ENCODE peak calls at places on chromosomes 6 and 20, in six cellular contexts. M is stimulated activated CD8-positive, alpha-beta memory T cell treated with anti-CD3 and anti-CD28 coated beads, Interleukin-2, amount 100 ng/mL, for 1 hour; B is NCI-H1105; N is GM20000; L is MCF 10A; A is fibroblast of villous mesenchyme. S is an unnamed sample.

GRCh38 chr20:54139188-54139587 is 34.6 kb downstream of the CYP24A1 start:
- DNase-seq in M (no peak), B (no peak), N (no peak), L (peak), A (no peak), S (no peak)

GRCh38 chr20:50146732-50147662 is 6.5 kb downstream of the PEDS1 start:
- DNase-seq in M (peak), B (no peak), N (peak), L (peak), A (no peak), S (peak)

GRCh38 chr6:107495196-107495643 is 5.3 kb downstream of the SOBP start:
- DNase-seq in M (no peak), B (no peak), N (no peak), L (no peak), A (peak), S (no peak)

GRCh38 chr6:387293-387694 is 4.3 kb upstream of the IRF4 start:
- DNase-seq in M (no peak), B (no peak), N (no peak), L (peak), A (peak), S (no peak)

GRCh38 chr6:96704713-96705112 is 132.6 kb downstream of the GPR63 start:
- DNase-seq in M (no peak), B (no peak), N (no peak), L (peak), A (no peak), S (no peak)

GRCh38 chr6:38188677-38189335 is 369.3 kb downstream of the ZFAND3 start:
- DNase-seq in M (no peak), B (no peak), N (no peak), L (no peak), A (no peak), S (no peak)

GRCh38 chr20:62336329-62336728 is 30.8 kb downstream of the LAMA5 start:
- DNase-seq in M (no peak), B (no peak), N (no peak), L (no peak), A (no peak), S (no peak)

GRCh38 chr6:96235927-96236326 is 220.2 kb downstream of the FUT9 start:
- DNase-seq in M (no peak), B (no peak), N (no peak), L (no peak), A (no peak), S (peak)

GRCh38 chr6:144217264-144217663 is 66.9 kb downstream of the STX11 start:
- DNase-seq in M (no peak), B (no peak), N (no peak), L (no peak), A (peak), S (no peak)

GRCh38 chr6:15362274-15363160 is 116.6 kb downstream of the JARID2 start:
- DNase-seq in M (no peak), B (no peak), N (no peak), L (no peak), A (no peak), S (no peak)

S was measured in RCC 7860.